ENCODE peak calls at places on chromosome 20, in five cellular contexts. Z is NB4, H is HFF-Myc, O is keratinocyte, V is uterus. D is an unnamed sample.

GRCh38 chr20:15863735-15864134 is 709.5 kb downstream of the KIF16B start:
- DNase-seq in H (no peak), O (no peak), V (no peak), Z (no peak), D (no peak)

GRCh38 chr20:50099565-50099991 is 13.4 kb downstream of the UBE2V1 start:
- DNase-seq in O (no peak), Z (no peak), H (no peak), V (no peak), D (no peak)

GRCh38 chr20:45962031-45962755 is 9.8 kb downstream of the ZNF335 start:
- DNase-seq in H (no peak), V (no peak), O (no peak), Z (no peak), D (no peak)

GRCh38 chr20:34947336-34947735 is 8.3 kb downstream of the GSS start:
- DNase-seq in V (no peak), H (no peak), Z (no peak), O (no peak), D (no peak)

GRCh38 chr20:47317127-47317895 is 39.2 kb downstream of the ZMYND8 start:
- DNase-seq in H (peak; percentile 90), V (peak; percentile 90), Z (peak; percentile 97), O (peak; percentile 94), D (peak; percentile 37)

GRCh38 chr20:29443819-29444218 is 1813.6 kb upstream of the DEFB115 start:
- DNase-seq in Z (no peak), V (no peak), O (no peak), H (no peak), D (peak; percentile 79)

GRCh38 chr20:4787069-4787468 is 65.4 kb downstream of the PRND start:
- DNase-seq in O (no peak), V (no peak), H (peak; percentile 31), Z (no peak), D (no peak)

GRCh38 chr20:19880256-19881079 is 122.4 kb downstream of the RIN2 start:
- DNase-seq in O (no peak), H (no peak), Z (no peak), V (no peak), D (no peak)

GRCh38 chr20:14568701-14569100 is 231.3 kb upstream of the FLRT3 start:
- DNase-seq in O (no peak), H (no peak), V (no peak), Z (no peak), D (no peak)

GRCh38 chr20:38092260-38092857 is 58.8 kb downstream of the RPRD1B start:
- DNase-seq in V (no peak), H (no peak), Z (no peak), O (no peak), D (peak; percentile 60)

GRCh38 chr20:52972965-52973819 is 1.0 kb downstream of the TSHZ2 start:
- DNase-seq in V (peak; percentile 38), O (no peak), H (no peak), Z (no peak), D (peak; percentile 11)
- H3K4me3 ChIP-seq in V (peak overlapping the region; percentile 48), O (peak overlapping the region; percentile 50), H (no peak overlapping the region), Z (no peak overlapping the region), D (no peak overlapping the region)

GRCh38 chr20:32053648-32054047 is 1.6 kb downstream of the HCK start:
- DNase-seq in V (no peak), H (no peak), Z (no peak), O (no peak), D (no peak)

GRCh38 chr20:32051720-32052089 is 337 bp upstream of the HCK start:
- DNase-seq in O (no peak), Z (no peak), H (no peak), V (no peak), D (no peak)

GRCh38 chr20:32052792-32053362 is 835 bp downstream of the HCK start:
- DNase-seq in Z (peak; percentile 65), O (no peak), H (no peak), V (no peak), D (peak; percentile 61)

GRCh38 chr20:32050851-32051556 is 1.0 kb upstream of the HCK start:
- DNase-seq in O (no peak), H (no peak), V (no peak), Z (peak; percentile 88), D (peak; percentile 52)

DNA sequence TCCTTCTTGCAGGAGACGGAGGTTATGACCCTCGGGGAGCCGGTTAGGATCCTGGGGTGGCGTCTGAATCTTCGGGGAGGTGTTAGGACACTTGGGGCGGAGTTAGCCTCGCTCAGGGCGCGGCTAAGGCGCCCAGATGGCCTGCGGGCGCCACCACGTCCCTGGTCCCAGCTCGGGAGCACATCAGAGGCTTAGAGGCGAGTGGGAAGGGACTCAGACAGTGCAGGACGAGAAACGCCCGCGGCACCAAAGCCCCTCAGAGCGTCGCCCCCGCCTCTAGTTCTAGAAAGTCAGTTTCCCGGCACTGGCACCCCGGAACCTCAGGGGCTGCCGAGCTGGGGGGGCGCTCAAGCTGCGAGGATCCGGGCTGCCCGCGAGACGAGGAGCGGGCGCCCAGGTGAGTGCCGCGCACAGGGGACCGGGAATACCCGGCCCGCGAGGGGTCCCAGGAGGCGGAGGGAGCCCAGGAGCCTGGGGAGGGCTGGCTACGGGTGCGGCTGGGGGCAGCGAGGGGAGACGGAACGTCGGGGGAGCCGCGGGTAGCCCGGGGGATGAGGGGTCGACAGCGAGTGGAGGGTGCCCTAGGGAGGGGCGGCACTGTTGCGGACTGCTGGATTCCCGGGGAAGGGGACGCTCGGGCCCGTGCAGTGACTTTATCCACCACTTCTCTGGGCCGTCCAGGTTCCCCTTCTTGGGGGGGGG is at the start of gene HCK:
- DNase-seq in Z (peak; percentile 64), O (no peak), V (no peak), H (no peak), D (peak; percentile 50)
- H3K4me3 ChIP-seq in Z (peak within 1 kb of the TSS; percentile 25), O (no peak within 1 kb of the TSS), V (no peak within 1 kb of the TSS), H (no peak within 1 kb of the TSS), D (peak within 1 kb of the TSS; percentile 62)

DNA sequence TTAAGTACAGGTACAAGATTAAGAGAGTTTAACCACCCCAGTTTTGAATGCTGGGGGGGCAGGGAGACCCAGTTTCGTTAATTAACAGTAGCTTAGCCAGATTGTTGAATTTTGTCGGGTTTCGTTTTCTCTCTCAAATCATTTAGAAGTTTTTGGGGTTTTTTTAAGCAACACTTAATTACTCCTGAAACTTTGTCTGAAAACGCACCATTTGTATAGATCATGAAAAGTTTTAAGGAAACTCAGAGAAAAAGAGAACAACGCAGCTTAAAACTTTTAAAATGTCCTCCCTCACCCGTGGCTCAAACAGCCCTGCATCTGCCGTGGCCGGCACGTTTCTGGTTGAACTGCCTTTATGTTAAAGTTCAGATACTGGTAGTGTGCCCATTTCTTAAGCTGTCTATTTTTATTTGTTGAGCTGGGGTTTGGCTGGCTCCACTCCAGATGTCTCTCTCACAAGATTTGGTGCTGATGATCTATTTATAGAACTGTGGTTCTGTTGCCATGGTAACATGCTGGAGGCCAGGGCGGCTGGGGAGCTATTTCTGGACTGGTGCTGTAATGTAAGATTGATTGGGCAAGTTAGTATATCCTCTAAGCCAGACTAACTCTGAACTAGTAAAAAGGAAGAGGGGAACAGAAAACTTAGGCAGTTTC is 55.1 kb downstream of the GNAS start:
- DNase-seq in Z (peak; percentile 99), O (no peak), V (peak; percentile 92), H (peak; percentile 95), D (peak; percentile 99)
- H3K4me3 ChIP-seq in Z (peak overlapping the region; percentile 30), O (no peak overlapping the region), V (no peak overlapping the region), H (peak overlapping the region; percentile 19), D (peak overlapping the region; percentile 63)

DNA sequence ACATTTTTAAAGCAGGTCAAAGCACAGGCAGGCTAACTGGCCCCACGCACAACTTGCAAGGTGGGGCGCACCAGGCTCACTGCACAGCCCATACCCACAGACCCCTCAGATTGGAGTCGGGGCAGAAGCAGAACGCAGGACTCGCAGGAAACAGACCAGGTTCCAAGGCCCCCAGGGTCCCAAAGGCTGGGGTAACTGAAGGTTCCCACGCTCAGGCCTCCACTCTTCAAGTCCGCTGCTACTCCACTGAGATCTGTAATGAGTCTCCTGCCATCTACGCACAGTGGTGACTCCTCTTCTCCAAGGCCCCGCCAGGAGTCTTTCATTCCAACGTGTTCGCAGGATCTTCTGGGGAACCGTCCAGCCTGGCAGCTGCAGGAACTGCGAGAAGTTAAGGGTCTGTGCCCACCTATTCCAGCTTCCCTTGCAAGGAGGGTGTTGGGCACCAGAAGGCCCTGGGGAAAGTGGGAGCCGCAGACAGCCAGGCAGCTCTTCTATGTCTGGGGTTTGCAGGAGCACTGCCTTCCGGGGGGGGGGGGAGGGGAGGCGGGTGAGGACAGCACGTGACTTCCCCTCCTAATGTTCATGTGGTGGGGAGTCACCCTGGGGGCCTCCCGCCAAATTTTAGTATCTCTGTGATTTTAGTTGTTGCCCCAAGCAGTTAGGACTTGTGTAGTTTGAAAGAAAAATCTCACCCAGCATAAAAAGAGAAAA is 2.0 kb upstream of the TAF4 start:
- DNase-seq in H (no peak), Z (no peak), O (no peak), V (no peak), D (no peak)
- H3K4me3 ChIP-seq in H (no peak overlapping the region), Z (no peak overlapping the region), O (no peak overlapping the region), V (no peak overlapping the region), D (no peak overlapping the region)

DNA sequence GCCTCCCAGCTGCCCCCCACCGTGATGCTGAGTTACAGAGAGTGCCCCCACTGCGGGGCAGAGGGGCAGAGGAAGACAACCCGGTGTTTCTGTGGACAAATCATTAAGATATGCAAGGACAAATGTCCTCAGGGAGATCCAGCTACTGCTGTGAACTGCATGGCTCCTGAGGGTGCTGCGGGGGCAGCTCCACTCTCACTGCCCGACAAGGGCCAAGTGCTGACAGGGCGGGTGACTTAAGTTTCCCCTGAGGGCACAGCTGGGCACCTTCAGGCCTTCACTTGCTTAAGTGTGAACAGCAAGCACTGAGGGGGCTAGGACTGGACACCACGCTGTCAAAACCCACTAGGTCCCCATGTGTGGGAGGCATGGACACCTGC is 26.2 kb upstream of the TCFL5 start:
- DNase-seq in O (no peak), H (no peak), V (no peak), Z (no peak), D (no peak)
- H3K4me3 ChIP-seq in O (no peak overlapping the region), H (no peak overlapping the region), V (no peak overlapping the region), Z (no peak overlapping the region), D (no peak overlapping the region)

DNA sequence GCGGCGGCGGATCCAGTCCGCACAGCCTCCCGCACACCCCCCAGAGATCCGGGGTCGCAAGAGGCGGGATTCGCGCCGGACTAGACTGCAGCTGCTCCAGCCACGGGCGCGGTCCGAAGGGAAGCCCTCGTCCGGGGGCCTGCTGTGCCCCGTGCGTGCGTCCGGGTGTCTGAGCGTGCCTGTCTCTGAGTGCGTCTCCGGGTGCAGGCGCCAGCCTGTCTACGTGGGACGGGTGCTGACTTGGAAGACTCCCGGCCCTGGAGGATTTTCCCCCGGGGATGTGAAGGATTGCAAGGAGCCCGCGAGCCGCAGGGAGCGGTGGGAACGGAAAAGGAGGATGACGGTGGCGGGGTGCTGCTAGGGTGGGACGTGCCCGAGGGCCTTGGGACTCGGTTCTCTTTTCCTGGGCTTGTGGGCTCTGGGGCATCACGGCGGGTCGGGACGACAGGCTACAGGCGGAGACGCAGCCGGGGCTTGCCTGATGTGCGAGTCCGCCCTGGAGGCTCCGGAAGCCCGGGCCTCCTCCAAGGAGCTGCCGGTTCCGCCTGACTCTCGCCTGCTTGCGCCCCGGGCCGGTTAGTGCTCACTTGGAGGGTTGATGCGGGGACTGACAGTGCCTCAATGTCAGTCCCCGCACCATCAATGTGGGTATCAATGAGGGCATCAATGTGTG is 5.7 kb downstream of the MAFB start:
- DNase-seq in V (no peak), H (no peak), O (no peak), Z (no peak), D (no peak)
- H3K4me3 ChIP-seq in V (no peak overlapping the region), H (no peak overlapping the region), O (peak overlapping the region; percentile 22), Z (no peak overlapping the region), D (no peak overlapping the region)

D was measured in GM12865.